ENCODE peak calls at places on chromosomes 6 and 20, in five cellular contexts. P is WTC11, T is body of pancreas, X is tibial artery, N is glutamatergic neuron. J is an unnamed sample.

GRCh38 chr6:33744895-33745546 is 1.7 kb downstream of the IP6K3 start:
- DNase-seq in P (no peak), T (no peak), N (no peak), X (no peak), J (no peak)

GRCh38 chr6:89471287-89471867 is 38.4 kb downstream of the ANKRD6 start:
- DNase-seq in X (no peak), N (no peak), T (no peak), P (no peak), J (no peak)

GRCh38 chr6:110063864-110064263 is 85.8 kb downstream of the GPR6 start:
- DNase-seq in N (no peak), X (no peak), P (no peak), T (no peak), J (no peak)

GRCh38 chr20:16929756-16930155 is 181.6 kb downstream of the OTOR start:
- DNase-seq in X (no peak), N (no peak), P (no peak), T (no peak), J (no peak)

GRCh38 chr20:610130-611046 is at the start of gene TCF15:
- DNase-seq in T (no peak), X (no peak), P (peak; percentile 73), N (peak; percentile 84), J (peak; percentile 20)

GRCh38 chr6:162416845-162417537 is 310.6 kb downstream of the PRKN start:
- DNase-seq in N (peak; percentile 20), T (no peak), X (no peak), P (no peak), J (no peak)

GRCh38 chr20:25496968-25497401 is 88.3 kb downstream of the NINL start:
- DNase-seq in X (no peak), T (peak; percentile 41), N (no peak), P (no peak), J (no peak)

GRCh38 chr6:125267806-125268523 is 33.8 kb downstream of the HDDC2 start:
- DNase-seq in P (no peak), X (no peak), T (peak; percentile 32), N (no peak), J (no peak)

GRCh38 chr6:116547358-116547757 is 1.9 kb upstream of the TRAPPC3L start:
- DNase-seq in T (no peak), X (no peak), N (no peak), P (no peak), J (no peak)

GRCh38 chr20:23988561-23988960 is at the start of gene GGTLC1:
- DNase-seq in P (no peak), T (no peak), N (no peak), X (no peak), J (no peak)

GRCh38 chr6:98946877-98947410 is 802 bp downstream of the FBXL4 start:
- DNase-seq in N (no peak), T (peak; percentile 62), P (no peak), X (no peak), J (no peak)

GRCh38 chr6:132300323-132300949 is 100.8 kb downstream of the MOXD1 start:
- DNase-seq in T (peak; percentile 26), X (no peak), N (peak; percentile 31), P (peak; percentile 41), J (peak; percentile 23)
- TF ChIP-seq CTCF in T (peak; percentile 64), X (peak; percentile 40), N (peak; percentile 63), P (peak; percentile 55), J (peak; percentile 82)

GRCh38 chr6:23413327-23414203 is 712.5 kb upstream of the NRSN1 start:
- DNase-seq in P (no peak), X (no peak), T (no peak), N (no peak), J (no peak)

GRCh38 chr6:23412770-23413169 is 713.2 kb upstream of the NRSN1 start:
- DNase-seq in X (no peak), T (no peak), N (no peak), P (no peak), J (no peak)

GRCh38 chr6:23415819-23416427 is 710.1 kb upstream of the NRSN1 start:
- DNase-seq in N (no peak), T (no peak), X (no peak), P (no peak), J (no peak)

GRCh38 chr6:23414922-23415321 is 711.1 kb upstream of the NRSN1 start:
- DNase-seq in X (no peak), P (no peak), N (no peak), T (no peak), J (no peak)

DNA sequence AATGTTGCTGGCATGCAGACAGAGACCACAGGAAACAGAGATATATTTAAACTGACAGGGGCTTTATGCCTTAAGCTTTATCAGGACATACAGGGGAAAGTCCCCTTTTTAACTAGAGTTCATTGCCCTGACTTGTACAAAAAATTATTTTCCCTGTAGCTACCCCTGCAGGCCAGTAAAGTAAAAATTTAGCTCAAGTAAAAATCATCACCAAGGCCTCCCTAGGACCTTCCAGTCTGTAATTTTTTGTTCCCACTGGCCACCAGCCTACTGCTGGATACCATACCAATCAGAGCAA is 711.9 kb upstream of the NRSN1 start:
- DNase-seq in X (no peak), T (no peak), P (no peak), N (no peak), J (no peak)
- TF ChIP-seq CTCF in X (peak; percentile 21), T (peak; percentile 31), P (no peak), N (no peak), J (peak; percentile 44)

GRCh38 chr6:122789862-122790739 is 1.0 kb downstream of the SMPDL3A start:
- DNase-seq in T (peak; percentile 51), X (no peak), P (peak; percentile 42), N (peak; percentile 18), J (no peak)
- TF ChIP-seq CTCF in T (no peak), X (no peak), P (no peak), N (peak; percentile 4), J (peak; percentile 14)

DNA sequence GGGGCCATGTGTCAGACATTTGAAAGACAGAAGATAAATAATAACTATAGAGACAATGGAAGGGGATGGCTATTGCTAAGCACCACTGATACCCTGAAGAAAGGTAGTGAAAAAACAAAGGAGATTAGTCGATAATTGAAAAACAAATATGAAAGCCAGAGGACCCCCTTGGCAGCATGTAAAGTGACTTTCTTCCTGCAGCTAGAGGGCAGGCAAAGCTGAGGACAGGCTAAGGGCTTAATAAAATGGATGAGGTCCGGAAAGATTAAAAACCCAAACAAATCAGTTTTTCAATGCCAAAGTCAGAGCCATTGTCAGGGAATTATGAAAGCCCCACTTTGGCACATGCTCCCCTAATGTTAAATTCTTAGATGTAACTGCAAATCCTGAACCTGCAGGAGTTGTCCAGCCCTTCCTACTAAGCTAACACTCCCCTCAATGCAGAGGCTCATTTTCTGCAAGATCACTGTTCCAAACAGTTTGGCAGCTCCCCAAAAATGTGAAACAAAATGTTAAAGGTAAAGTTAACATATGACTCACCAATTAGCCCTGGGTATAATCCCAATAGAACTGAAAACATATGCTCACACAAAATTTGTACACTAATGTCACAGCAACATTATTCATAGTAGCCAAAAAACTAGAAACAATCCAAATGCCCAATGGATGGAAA is 1177.9 kb downstream of the GRIK2 start:
- DNase-seq in P (no peak), T (no peak), N (no peak), X (no peak), J (no peak)
- TF ChIP-seq CTCF in P (no peak), T (no peak), N (no peak), X (no peak), J (no peak)

DNA sequence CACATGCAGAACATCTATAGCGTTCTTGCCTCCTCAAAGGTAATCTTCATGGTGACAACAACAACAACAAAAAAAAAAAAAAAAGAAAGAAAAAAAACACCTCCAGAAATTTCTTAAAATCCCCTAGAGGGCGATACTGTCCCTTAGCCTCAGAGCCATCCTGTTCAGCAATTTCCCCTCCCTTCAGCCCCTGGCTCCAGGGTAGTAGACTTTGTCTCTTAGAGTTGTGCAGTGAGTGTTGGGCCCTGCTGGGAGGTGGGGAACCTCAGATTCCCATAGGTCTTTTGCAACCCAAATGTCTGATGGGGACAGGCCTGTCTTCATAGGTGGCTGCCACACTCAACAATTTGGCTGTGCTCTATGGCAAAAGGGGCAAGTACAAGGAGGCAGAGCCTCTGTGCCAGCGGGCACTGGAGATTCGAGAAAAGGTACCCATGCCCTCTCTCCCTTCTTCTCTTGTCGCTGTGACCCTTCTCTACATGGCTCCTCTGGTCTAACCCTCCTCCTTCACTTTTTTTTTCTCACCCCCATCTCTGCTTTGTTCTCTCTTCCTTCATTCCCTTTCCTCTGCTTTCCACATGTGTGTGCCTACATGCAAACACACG is 6.0 kb upstream of the PTK7 start:
- DNase-seq in X (no peak), N (no peak), T (no peak), P (no peak), J (no peak)
- TF ChIP-seq CTCF in X (peak; percentile 20), N (peak; percentile 64), T (peak; percentile 36), P (no peak), J (peak; percentile 80)

DNA sequence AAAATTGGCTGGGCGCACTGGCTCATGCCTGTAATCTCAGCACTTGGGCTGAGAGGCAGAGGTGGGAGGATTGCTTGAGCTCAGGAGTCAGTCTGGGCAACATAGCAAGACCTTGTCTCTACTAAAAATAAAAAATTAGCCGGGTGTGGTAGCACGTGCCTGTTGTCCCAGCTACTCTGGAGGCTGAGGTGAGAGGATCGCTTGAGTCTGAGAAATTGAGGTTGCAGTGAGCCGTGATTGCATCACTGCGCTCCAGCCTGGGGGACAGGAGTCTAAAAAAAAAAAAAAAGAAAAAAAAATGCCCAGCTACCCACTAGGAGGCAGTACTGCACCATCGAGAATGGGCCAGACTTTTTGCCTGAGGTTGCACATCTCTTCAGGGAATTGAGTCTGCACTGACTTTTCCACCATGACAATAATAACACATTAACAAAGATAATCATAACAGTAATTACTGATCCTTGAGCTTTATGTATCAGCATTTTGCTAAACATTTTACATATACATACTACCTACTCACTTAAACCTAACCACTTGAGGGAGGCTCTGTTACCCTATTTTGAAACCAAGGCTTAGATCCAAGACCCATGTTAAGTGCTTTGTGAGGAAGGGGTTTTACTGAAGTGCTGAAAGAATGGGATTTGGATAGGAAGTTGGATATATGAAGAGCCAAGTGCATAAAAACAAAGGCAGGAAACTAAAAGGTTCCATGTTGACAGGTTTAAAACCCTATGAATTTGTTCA is 21.0 kb downstream of the SRSF3 start:
- DNase-seq in X (peak; percentile 70), P (peak; percentile 33), N (peak; percentile 35), T (peak; percentile 49), J (peak; percentile 42)
- TF ChIP-seq CTCF in X (peak; percentile 61), P (peak; percentile 74), N (peak; percentile 79), T (peak; percentile 69), J (peak; percentile 85)

DNA sequence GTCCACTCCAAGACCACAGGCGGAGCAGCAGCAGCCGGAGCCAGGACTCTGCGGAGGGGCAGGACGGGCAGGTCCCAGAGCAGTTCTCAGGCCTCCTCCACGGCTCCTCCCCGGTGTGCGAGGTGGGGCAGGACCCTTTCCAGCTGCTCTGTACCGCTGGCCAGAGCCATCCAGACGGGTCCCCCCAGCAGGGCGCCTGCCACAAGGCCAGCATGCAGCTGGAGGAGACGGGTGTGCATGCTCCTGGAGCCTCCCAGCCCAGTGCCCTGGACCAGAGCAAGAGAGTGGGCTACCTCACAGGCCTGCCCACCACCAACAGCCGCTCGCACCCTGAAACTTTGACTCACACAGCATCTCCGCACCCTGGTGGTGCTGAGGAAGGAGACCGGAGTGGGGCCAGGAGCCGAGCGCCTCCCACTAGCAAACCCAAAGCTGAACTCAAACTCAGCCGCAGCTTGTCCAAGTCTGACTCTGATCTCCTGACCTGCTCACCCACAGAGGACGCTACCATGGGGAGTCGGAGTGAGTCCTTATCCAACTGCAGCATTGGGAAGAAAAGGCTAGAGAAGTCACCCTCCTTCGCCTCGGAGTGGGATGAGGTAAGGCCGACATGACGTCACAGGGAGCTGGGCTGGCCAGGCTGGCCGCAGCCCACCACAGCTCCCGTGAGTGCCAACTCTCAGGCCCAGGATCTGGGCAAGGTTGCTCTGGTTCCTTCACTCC is 123.5 kb downstream of the TCP11 start:
- DNase-seq in P (no peak), X (peak; percentile 81), T (no peak), N (no peak), J (no peak)
- TF ChIP-seq CTCF in P (no peak), X (peak; percentile 10), T (no peak), N (no peak), J (no peak)

J was measured in neural crest cell.